ENCODE peak calls at places on chromosomes 6 and 20, in six cellular contexts. U is neural crest cell, E is thoracic aorta, N is mesothelial cell of epicardium, Z is heart right ventricle, G is upper lobe of right lung. H is an unnamed sample.
A peak's percentile ranks its signal among the peaks of the same experiment; 100 is the strongest.

GRCh38 chr6:52537001-52537753 is 39.7 kb downstream of the TRAM2 start:
- DNase-seq in U (no peak), E (no peak), N (no peak), Z (no peak), G (no peak), H (no peak)

GRCh38 chr20:48613926-48614325 is 213.9 kb downstream of the PREX1 start:
- DNase-seq in U (no peak), E (no peak), N (no peak), Z (no peak), G (peak; percentile 23), H (no peak)

GRCh38 chr6:32668226-32668747 is 1.8 kb upstream of the HLA-DQB1 start:
- DNase-seq in U (no peak), E (no peak), N (no peak), Z (no peak), G (peak; percentile 47), H (peak; percentile 3)

GRCh38 chr6:51200676-51201075 is 382.0 kb downstream of the TFAP2B start:
- DNase-seq in U (no peak), E (no peak), N (no peak), Z (no peak), G (no peak), H (no peak)

GRCh38 chr6:162211022-162211421 is 516.5 kb downstream of the PRKN start:
- DNase-seq in U (no peak), E (no peak), N (no peak), Z (no peak), G (no peak), H (no peak)

GRCh38 chr6:373773-374724 is 17.5 kb upstream of the IRF4 start:
- DNase-seq in U (no peak), E (no peak), N (no peak), Z (no peak), G (no peak), H (no peak)

GRCh38 chr20:51399138-51399890 is 143.2 kb downstream of the NFATC2 start:
- DNase-seq in U (no peak), E (no peak), N (no peak), Z (no peak), G (no peak), H (no peak)

GRCh38 chr20:49276895-49277785 is 717 bp downstream of the ZNFX1 start:
- DNase-seq in U (no peak), E (no peak), N (peak; percentile 45), Z (peak; percentile 49), G (peak; percentile 72), H (no peak)

GRCh38 chr6:1464796-1465348 is 75.5 kb downstream of the FOXF2 start:
- DNase-seq in U (no peak), E (no peak), N (no peak), Z (no peak), G (no peak), H (no peak)

GRCh38 chr6:35710241-35710847 is 21.6 kb upstream of the FKBP5 start:
- DNase-seq in U (no peak), E (no peak), N (no peak), Z (no peak), G (no peak), H (no peak)

GRCh38 chr6:163356324-163356723 is 58.2 kb upstream of the QKI start:
- DNase-seq in U (no peak), E (no peak), N (no peak), Z (peak; percentile 72), G (peak; percentile 78), H (peak; percentile 12)

GRCh38 chr6:31907158-31907813 is 5.4 kb upstream of the ZBTB12 start:
- DNase-seq in U (no peak), E (no peak), N (no peak), Z (no peak), G (no peak), H (no peak)

GRCh38 chr6:111677186-111677990 is 71.7 kb upstream of the TRAF3IP2 start:
- DNase-seq in U (no peak), E (no peak), N (no peak), Z (no peak), G (no peak), H (no peak)

GRCh38 chr20:32577657-32578056 is 7.5 kb downstream of the NOL4L start:
- DNase-seq in U (no peak), E (no peak), N (no peak), Z (no peak), G (no peak), H (no peak)

GRCh38 chr6:50120300-50120699 is 70.6 kb upstream of the DEFB112 start:
- DNase-seq in U (no peak), E (no peak), N (no peak), Z (no peak), G (no peak), H (no peak)

DNA sequence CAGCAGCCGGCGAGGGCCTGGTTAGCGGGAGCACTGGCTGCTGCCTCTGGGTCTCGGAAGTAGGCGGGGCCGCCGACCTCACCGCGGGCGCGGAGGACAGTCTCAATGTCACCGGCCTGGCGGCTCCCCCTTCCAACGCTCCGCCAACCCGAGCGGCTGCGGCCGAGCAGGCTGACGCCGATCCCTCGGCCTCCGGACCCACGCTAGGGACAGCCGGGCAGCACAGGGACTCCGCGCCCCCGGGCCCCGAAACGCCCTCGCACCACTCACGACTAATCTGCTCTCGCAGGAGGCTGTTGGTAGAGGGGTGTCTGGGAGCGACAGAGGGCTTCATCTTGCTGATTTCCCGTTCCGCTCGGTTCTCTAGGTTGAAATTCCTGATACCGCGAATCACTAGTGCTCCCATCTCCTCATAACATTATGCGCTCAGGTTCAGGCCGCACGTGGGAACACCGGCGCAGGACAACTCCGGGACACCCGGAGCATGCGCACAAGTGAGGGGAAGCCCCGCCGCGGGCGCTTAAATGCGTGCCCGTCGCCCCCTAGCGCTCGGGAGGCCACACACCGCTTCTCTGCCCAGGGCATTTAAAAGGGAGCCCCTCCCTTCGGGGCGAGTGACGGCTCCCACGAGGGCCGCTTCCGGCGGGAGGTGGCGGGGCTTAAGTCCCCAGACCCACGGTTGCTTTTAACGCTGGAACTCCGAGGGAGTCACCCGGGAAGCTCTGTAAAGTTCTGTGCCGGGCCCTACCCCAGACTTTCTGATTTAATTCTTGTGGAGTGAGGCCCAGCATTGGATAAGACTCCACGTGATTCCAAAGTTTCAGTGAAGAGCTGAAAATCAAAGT is at the start of gene NDUFAF4:
- DNase-seq in U (peak; percentile 97), E (peak; percentile 87), N (peak; percentile 98), Z (peak; percentile 97), G (peak; percentile 98), H (peak; percentile 89)
- TF ChIP-seq CTCF in U (peak; percentile 96), E (peak; percentile 90), N (peak; percentile 91), Z (peak; percentile 96), G (peak; percentile 95), H (peak; percentile 93)

GRCh38 chr6:122180132-122180531 is 219.3 kb upstream of the HSF2 start:
- DNase-seq in U (no peak), E (no peak), N (no peak), Z (no peak), G (no peak), H (no peak)
- TF ChIP-seq CTCF in U (peak; percentile 25), E (no peak), N (no peak), Z (no peak), G (peak; percentile 22), H (peak; percentile 45)

GRCh38 chr6:136945626-136946235 is 23.6 kb downstream of the SLC35D3 start:
- DNase-seq in U (no peak), E (no peak), N (no peak), Z (no peak), G (no peak), H (no peak)
- TF ChIP-seq CTCF in U (no peak), E (no peak), N (no peak), Z (no peak), G (no peak), H (no peak)

DNA sequence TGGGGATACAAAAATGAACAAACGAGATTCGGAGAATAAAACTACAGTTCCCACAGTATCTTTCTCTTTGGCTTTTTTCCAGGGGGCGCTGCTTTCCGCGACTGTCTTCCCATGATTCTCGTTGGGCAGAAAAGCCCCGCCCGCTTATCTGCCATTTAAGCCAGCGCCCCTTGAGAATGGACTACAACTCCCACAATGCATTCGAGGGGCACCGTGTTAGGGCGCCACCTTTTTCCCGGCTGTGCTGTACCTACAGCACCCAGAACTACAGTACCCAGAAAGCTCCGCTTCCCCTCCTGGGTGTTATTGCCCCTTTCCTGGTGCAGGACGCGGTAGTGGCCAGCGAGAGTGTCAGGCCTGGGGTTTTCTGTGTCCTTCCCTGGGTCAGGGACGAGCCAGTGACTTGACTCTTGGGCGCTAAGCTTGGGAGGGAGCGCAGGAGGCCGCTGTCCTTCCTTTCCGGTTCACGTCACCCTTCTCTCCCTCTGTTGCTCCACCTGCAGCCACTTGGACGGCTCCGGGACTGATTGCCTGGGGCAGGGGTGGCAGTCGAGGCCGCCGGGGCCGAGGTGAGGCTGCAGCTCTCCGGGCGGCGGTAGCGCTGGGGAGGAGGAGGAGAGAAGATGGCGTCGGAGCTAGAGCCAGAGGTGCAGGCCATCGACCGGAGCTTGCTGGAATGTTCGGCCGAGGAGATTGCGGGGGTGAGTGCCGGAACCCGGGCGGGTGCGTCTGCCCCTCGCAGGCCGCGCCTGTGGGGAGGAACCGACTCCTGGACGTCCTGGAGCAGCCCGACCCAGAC is at the start of gene UBR2:
- DNase-seq in U (peak; percentile 95), E (peak; percentile 97), N (peak; percentile 89), Z (peak; percentile 90), G (peak; percentile 94), H (peak; percentile 99)
- TF ChIP-seq CTCF in U (peak; percentile 73), E (no peak), N (no peak), Z (no peak), G (peak; percentile 35), H (peak; percentile 71)